ENCODE peak calls at places on chromosomes 1 and 21, in nine cellular contexts. B is effector memory CD8-positive, alpha-beta T cell; G is DND-41; M is T-cell; H is activated T-cell treated with anti-CD3 and anti-CD28 coated beads, Interleukin-2, amount 50 U/mL, for 72 hours; X is natural killer cell; W is PC-3; C is mucosa of descending colon; R is left lobe of liver. O is an unnamed sample.

GRCh38 chr1:97017895-97018294 is 296.3 kb downstream of the PTBP2 start:
- ATAC-seq in M (no peak), H (no peak), C (no peak), X (no peak), G (no peak), B (no peak), W (peak), R (peak), O (no peak)

GRCh38 chr21:37546949-37547614 is 180.5 kb downstream of the DYRK1A start:
- ATAC-seq in M (no peak), W (peak), X (peak), C (peak), B (no peak), G (no peak), H (no peak), R (no peak), O (no peak)

GRCh38 chr1:69836961-69837636 is 269.4 kb downstream of the LRRC7 start:
- ATAC-seq in C (no peak), X (no peak), R (no peak), G (no peak), M (no peak), B (no peak), H (no peak), W (no peak), O (no peak)

GRCh38 chr1:192559115-192560006 is 16.2 kb upstream of the RGS1 start:
- ATAC-seq in W (peak), G (peak), R (no peak), B (peak), C (peak), H (peak), M (peak), X (no peak), O (no peak)

GRCh38 chr1:169108897-169109560 is 2.5 kb downstream of the ATP1B1 start:
- ATAC-seq in C (no peak), M (no peak), G (no peak), R (peak), H (no peak), B (no peak), X (no peak), W (no peak), O (no peak)

GRCh38 chr1:200134116-200134515 is 106.6 kb downstream of the NR5A2 start:
- ATAC-seq in X (no peak), B (no peak), W (peak), R (no peak), H (no peak), C (peak), G (no peak), M (no peak), O (no peak)

GRCh38 chr1:58988752-58989151 is 204.9 kb upstream of the JUN start:
- ATAC-seq in G (no peak), C (no peak), B (no peak), H (no peak), M (no peak), R (no peak), W (no peak), X (no peak), O (no peak)

GRCh38 chr1:163346326-163346870 is 24.6 kb downstream of the NUF2 start:
- ATAC-seq in R (no peak), H (no peak), B (no peak), G (no peak), W (peak), M (no peak), C (no peak), X (no peak), O (no peak)

GRCh38 chr21:35404247-35404646 is 355.1 kb upstream of the RUNX1 start:
- ATAC-seq in G (no peak), X (no peak), M (no peak), C (no peak), W (no peak), H (no peak), B (no peak), R (no peak), O (no peak)

GRCh38 chr1:1561801-1562470 is 12.7 kb downstream of the SSU72 start:
- ATAC-seq in H (no peak), C (no peak), G (no peak), W (no peak), B (no peak), R (no peak), M (no peak), X (no peak), O (no peak)

GRCh38 chr21:45220106-45220505 is 67.6 kb downstream of the POFUT2 start:
- ATAC-seq in G (no peak), H (no peak), X (no peak), W (no peak), M (no peak), C (no peak), R (no peak), B (no peak), O (peak)

GRCh38 chr1:34852677-34853217 is 6.8 kb downstream of the SMIM12 start:
- ATAC-seq in B (peak), H (peak), C (peak), G (peak), X (peak), R (peak), M (peak), W (peak), O (peak)

GRCh38 chr1:229972600-229973296 is 94.3 kb upstream of the GALNT2 start:
- ATAC-seq in C (peak), B (no peak), W (peak), M (no peak), H (no peak), X (no peak), G (peak), R (peak), O (no peak)

GRCh38 chr1:167654975-167655575 is 25.0 kb downstream of the RCSD1 start:
- ATAC-seq in G (no peak), M (no peak), X (no peak), C (no peak), B (no peak), H (no peak), R (no peak), W (no peak), O (no peak)

GRCh38 chr1:33273961-33274371 is 17.7 kb downstream of the ZNF362 start:
- ATAC-seq in M (no peak), C (no peak), G (no peak), R (no peak), X (no peak), W (peak), H (no peak), B (no peak), O (no peak)

GRCh38 chr1:18950415-18951026 is 6.0 kb downstream of the IFFO2 start:
- ATAC-seq in X (no peak), H (peak), W (no peak), C (no peak), R (no peak), B (no peak), M (no peak), G (no peak), O (no peak)

GRCh38 chr1:225919906-225920305 is 4.1 kb downstream of the PYCR2 start:
- ATAC-seq in R (no peak), X (no peak), W (peak), B (no peak), C (no peak), H (no peak), M (no peak), G (peak), O (peak)

GRCh38 chr1:10032590-10033358 is at the start of gene UBE4B:
- ATAC-seq in B (peak), G (peak), C (peak), M (peak), X (peak), W (peak), R (peak), H (peak), O (peak)